ENCODE peak calls at places on chromosomes 3 and 15, in ten cellular contexts. T is breast epithelium, G is uterus, U is stomach, X is GM12878, C is heart left ventricle, K is HepG2, V is body of pancreas, S is adrenal gland, W is A549. L is an unnamed sample. For H3K4me1, the result is how much of the 10 kb centered on the place peaks cover.

GRCh38 chr15:60605879-60606304 is 127.0 kb upstream of the ICE2 start:
- DNase-seq in S (peak), X (no peak), U (no peak), C (no peak), V (peak), W (no peak), G (no peak), T (no peak), K (no peak), L (no peak)

GRCh38 chr3:43031490-43032216 is 52.5 kb downstream of the GASK1A start:
- DNase-seq in G (no peak), K (no peak), U (no peak), T (no peak), V (no peak), S (peak), W (no peak), X (no peak), C (no peak), L (no peak)

GRCh38 chr3:3065876-3066275 is 44.3 kb downstream of the IL5RA start:
- DNase-seq in C (no peak), S (no peak), W (peak), T (no peak), V (no peak), U (no peak), X (no peak), K (no peak), G (no peak), L (no peak)

GRCh38 chr3:150876866-150877265 is 28.4 kb downstream of the MINDY4B start:
- DNase-seq in V (no peak), T (no peak), S (no peak), K (no peak), W (no peak), C (no peak), U (no peak), X (no peak), G (no peak), L (no peak)

GRCh38 chr3:170716172-170716800 is 130.4 kb upstream of the SLC7A14 start:
- DNase-seq in U (no peak), T (no peak), K (no peak), S (no peak), W (no peak), G (no peak), V (no peak), C (no peak), X (no peak), L (no peak)

GRCh38 chr3:131561511-131561910 is 58.7 kb upstream of the MRPL3 start:
- DNase-seq in G (no peak), C (no peak), V (no peak), T (no peak), X (no peak), K (no peak), W (no peak), U (no peak), S (no peak), L (no peak)

GRCh38 chr3:121957674-121958419 is 63.6 kb downstream of the SLC15A2 start:
- DNase-seq in U (no peak), C (no peak), G (no peak), S (no peak), K (no peak), W (no peak), V (no peak), T (no peak), X (peak), L (no peak)

GRCh38 chr3:20186600-20187004 is 596 bp upstream of the SGO1 start:
- DNase-seq in T (no peak), X (no peak), U (no peak), C (no peak), V (no peak), K (no peak), W (peak), S (no peak), G (no peak), L (no peak)

GRCh38 chr3:174397848-174398247 is 461.3 kb upstream of the NAALADL2 start:
- DNase-seq in T (no peak), X (no peak), K (peak), V (no peak), U (no peak), S (no peak), W (no peak), G (no peak), C (no peak), L (no peak)

GRCh38 chr3:16618721-16619120 is 13.5 kb upstream of the DAZL start:
- DNase-seq in X (no peak), W (no peak), T (no peak), K (no peak), V (no peak), S (no peak), U (no peak), C (no peak), G (no peak), L (no peak)

GRCh38 chr3:5653426-5653825 is 465.9 kb downstream of the EDEM1 start:
- DNase-seq in W (no peak), U (no peak), C (no peak), K (no peak), T (no peak), X (no peak), V (no peak), S (no peak), G (no peak), L (no peak)

GRCh38 chr3:31704651-31705179 is 172.0 kb downstream of the STT3B start:
- DNase-seq in W (peak), T (peak), G (no peak), S (peak), C (peak), V (peak), X (no peak), U (peak), K (no peak), L (peak)

GRCh38 chr3:125051715-125052581 is 3.8 kb downstream of the HEG1 start:
- DNase-seq in G (peak), W (no peak), K (no peak), X (peak), S (peak), U (no peak), V (no peak), C (peak), T (no peak), L (no peak)

GRCh38 chr15:76235186-76235826 is 76.0 kb downstream of the ETFA start:
- DNase-seq in K (peak), U (no peak), V (no peak), T (no peak), G (no peak), C (no peak), W (peak), S (no peak), X (no peak), L (no peak)

GRCh38 chr3:187186801-187187421 is 10.4 kb upstream of the RTP1 start:
- DNase-seq in X (no peak), C (no peak), G (peak), K (peak), U (peak), V (no peak), S (peak), W (no peak), T (peak), L (no peak)

GRCh38 chr3:197882580-197882979 is 67.4 kb upstream of the RPL35A start:
- DNase-seq in K (no peak), S (no peak), U (no peak), V (no peak), G (no peak), C (no peak), T (no peak), X (no peak), W (no peak), L (no peak)

GRCh38 chr15:52730163-52730562 is 51.0 kb upstream of the ATOSA start:
- DNase-seq in V (no peak), W (no peak), T (no peak), C (no peak), X (peak), G (no peak), S (no peak), U (no peak), K (no peak), L (no peak)

GRCh38 chr3:191762323-191762960 is 301.5 kb downstream of the PYDC2 start:
- DNase-seq in G (no peak), S (no peak), U (no peak), V (no peak), K (peak), T (no peak), C (no peak), W (no peak), X (no peak), L (no peak)

GRCh38 chr3:138687236-138687635 is 78.7 kb downstream of the FAIM start:
- DNase-seq in S (no peak), G (no peak), C (no peak), W (no peak), X (no peak), T (no peak), K (no peak), V (no peak), U (no peak), L (no peak)

GRCh38 chr3:189563841-189564563 is 67.2 kb upstream of the TP63 start:
- DNase-seq in V (no peak), X (peak), G (no peak), T (no peak), W (no peak), U (no peak), S (no peak), C (no peak), K (no peak), L (no peak)

GRCh38 chr3:172938788-172939187 is 188.3 kb downstream of the ECT2 start:
- DNase-seq in T (no peak), W (no peak), C (no peak), K (no peak), S (no peak), X (no peak), G (no peak), V (no peak), U (no peak), L (no peak)

GRCh38 chr15:93037341-93038063 is 51.5 kb downstream of the RGMA start:
- DNase-seq in U (no peak), S (no peak), W (no peak), C (peak), T (peak), G (no peak), X (no peak), K (no peak), V (peak), L (no peak)

GRCh38 chr3:164040991-164041390 is 1037.3 kb downstream of the SI start:
- DNase-seq in C (no peak), V (no peak), G (no peak), K (no peak), X (no peak), S (no peak), W (no peak), U (no peak), T (no peak), L (no peak)

GRCh38 chr3:138812806-138813205 is 21.9 kb downstream of the PIK3CB start:
- DNase-seq in U (no peak), W (no peak), C (no peak), K (no peak), G (no peak), S (no peak), X (no peak), V (no peak), T (no peak), L (no peak)

DNA sequence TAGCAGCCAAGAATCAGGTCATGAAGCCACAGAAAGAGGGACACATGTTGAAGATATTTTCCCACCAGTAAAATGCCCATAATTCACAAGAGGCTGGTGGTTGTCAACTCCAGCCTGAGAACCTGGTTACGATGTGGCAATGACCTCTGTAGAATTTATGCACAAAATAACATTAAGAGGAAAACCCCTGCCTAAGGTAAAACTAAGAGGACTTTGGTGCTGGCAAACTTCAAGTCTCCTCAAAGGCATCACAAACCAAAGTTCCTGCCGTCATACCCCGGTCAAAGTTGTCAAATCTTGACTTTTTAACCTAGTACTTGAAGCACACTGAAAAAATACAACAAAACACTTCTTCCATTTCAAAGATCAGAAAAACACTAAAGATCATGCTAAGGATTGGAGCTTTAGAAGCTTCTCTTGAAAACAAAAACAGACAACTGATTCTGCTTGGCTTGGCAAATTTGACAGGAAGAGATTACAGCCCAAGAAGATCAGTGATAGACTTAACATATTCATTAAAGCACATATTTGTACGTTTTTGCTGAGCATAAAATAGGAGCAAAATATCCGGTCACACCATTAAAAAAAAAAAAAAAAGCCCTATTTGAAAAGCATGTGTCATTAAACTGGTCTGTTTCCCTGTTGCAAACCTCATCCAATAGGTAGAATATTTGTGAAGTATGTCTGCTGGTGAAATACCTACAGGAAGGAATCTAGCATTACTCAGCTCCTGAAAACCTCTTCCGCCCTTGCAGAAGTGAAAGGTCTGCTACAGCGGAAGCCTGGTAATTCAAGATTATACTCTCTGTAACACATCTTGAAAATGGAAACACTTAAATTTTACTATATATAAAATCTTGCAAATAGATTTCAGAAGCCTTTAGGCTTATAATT is 22.8 kb downstream of the EIF4E3 start:
- DNase-seq in X (no peak), K (no peak), G (no peak), T (no peak), V (no peak), W (no peak), U (no peak), S (no peak), C (no peak), L (no peak)
- H3K4me1 ChIP-seq in X (under half), K (under half), G (under half), T (under half), V (under half), W (under half), U (under half), S (under half), C (under half), L (under half)

GRCh38 chr3:47799733-47800132 is 3.2 kb upstream of the DHX30 start:
- DNase-seq in S (no peak), C (no peak), T (no peak), V (no peak), U (no peak), K (no peak), X (no peak), W (no peak), G (no peak), L (peak)

GRCh38 chr3:47802734-47803477 is at the start of gene DHX30:
- DNase-seq in C (peak), V (peak), K (peak), T (peak), S (peak), X (no peak), G (peak), W (peak), U (peak), L (peak)

GRCh38 chr3:47804571-47804970 is 1.6 kb downstream of the DHX30 start:
- DNase-seq in U (no peak), T (no peak), C (no peak), G (no peak), S (no peak), X (no peak), V (no peak), W (no peak), K (no peak), L (no peak)

DNA sequence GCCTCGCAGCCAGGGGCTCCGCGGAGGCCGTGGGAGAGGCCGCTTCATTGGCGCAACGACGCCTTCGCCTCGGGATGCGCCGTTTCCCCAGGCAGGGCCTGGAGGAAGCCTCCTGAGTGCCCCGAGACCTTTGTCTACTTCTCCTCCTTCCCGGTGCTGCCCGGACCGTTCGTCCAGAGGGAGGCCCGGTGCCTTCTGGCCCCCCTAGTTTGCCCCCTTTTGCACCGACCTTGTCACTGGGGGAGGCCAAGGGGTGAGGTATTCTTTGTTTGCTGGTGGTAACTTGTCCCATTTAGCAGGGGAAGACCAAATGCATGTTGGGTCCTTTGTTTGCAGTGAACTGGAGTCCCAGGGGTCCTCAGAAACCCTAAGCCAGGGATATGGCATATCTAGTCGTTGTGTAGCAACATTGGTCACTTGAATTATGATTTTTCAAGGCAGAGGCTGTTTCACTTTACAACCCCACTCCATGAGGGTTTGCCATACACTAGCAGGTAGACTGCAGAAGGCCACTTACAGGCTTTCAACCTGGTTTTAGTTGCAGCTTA is 614 bp downstream of the DHX30 start:
- DNase-seq in U (no peak), K (no peak), X (no peak), V (no peak), G (no peak), T (no peak), S (no peak), C (no peak), W (no peak), L (no peak)
- TF ChIP-seq POLR2A in U (no peak), K (no peak), X (no peak), V (no peak), G (no peak), T (no peak), S (no peak), C (no peak), W (no peak), L (no peak)

DNA sequence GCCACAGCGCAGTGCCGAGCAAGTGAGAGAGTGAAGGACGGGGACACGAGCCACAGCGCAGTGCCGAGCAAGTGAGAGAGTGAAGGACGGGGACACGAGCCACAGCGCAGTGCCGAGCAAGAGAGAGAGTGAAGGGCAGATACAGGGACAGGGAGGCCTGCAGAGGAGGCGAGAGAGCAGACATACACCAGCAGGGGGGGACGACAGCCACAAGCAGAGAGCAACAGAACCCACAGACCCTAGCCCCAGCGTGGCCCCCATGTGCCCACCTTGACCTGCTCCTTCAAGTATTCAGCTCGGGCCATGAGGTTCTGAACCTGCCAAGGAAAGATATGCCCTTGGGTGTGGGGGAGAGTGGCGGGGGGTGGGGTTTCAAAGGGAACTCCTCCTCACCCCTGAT is 5.5 kb downstream of the ULK3 start:
- DNase-seq in T (no peak), U (no peak), W (no peak), K (no peak), V (no peak), C (no peak), G (no peak), X (no peak), S (peak), L (no peak)
- TF ChIP-seq CTCF in T (no peak), U (no peak), W (no peak), K (no peak), V (no peak), C (no peak), G (no peak), X (peak), S (peak), L (no peak)

GRCh38 chr15:55654541-55654940 is 66.4 kb upstream of the PYGO1 start:
- DNase-seq in W (no peak), G (no peak), U (no peak), X (no peak), C (no peak), V (no peak), K (no peak), T (no peak), S (no peak), L (no peak)
- H3K4me1 ChIP-seq in W (under half), G (under half), U (under half), X (under half), C (under half), V (under half), K (under half), T (under half), S (under half), L (under half)

GRCh38 chr3:195260286-195260905 is 10.6 kb downstream of the XXYLT1 start:
- DNase-seq in T (no peak), X (no peak), G (no peak), K (no peak), V (no peak), S (peak), C (peak), U (no peak), W (no peak), L (no peak)
- TF ChIP-seq POLR2A in T (no peak), X (no peak), G (no peak), K (no peak), V (no peak), S (no peak), C (no peak), U (no peak), W (no peak), L (no peak)

GRCh38 chr3:37243811-37244748 is 69.7 kb upstream of the LRRFIP2 start:
- DNase-seq in W (peak), C (peak), S (peak), U (peak), G (peak), K (peak), V (peak), X (no peak), T (peak), L (peak)
- TF ChIP-seq CTCF in W (no peak), C (no peak), S (no peak), U (no peak), G (no peak), K (no peak), V (no peak), X (no peak), T (no peak), L (no peak)

L was measured in right lobe of liver.